ENCODE peak calls at places on chromosomes 1 and 21, in five cellular contexts. X is IMR-90, I is neuronal stem cell, M is H1, F is trophoblast cell. T is an unnamed sample.

GRCh38 chr1:240888039-240888786 is 276.3 kb upstream of the GREM2 start:
- DNase-seq in M (peak), F (peak), X (no peak), I (peak), T (no peak)

GRCh38 chr1:1421907-1422464 is 910 bp upstream of the ANKRD65 start:
- DNase-seq in M (no peak), X (no peak), I (no peak), F (no peak), T (no peak)

GRCh38 chr1:118360817-118361216 is 175.8 kb upstream of the SPAG17 start:
- DNase-seq in F (no peak), I (no peak), M (no peak), X (peak), T (no peak)

GRCh38 chr1:116433283-116434257 is 60.5 kb downstream of the ATP1A1 start:
- DNase-seq in I (no peak), F (peak), X (peak), M (no peak), T (no peak)

GRCh38 chr1:39576016-39576657 is 453 bp downstream of the PABPC4 start:
- DNase-seq in M (no peak), I (peak), X (no peak), F (peak), T (peak)

GRCh38 chr21:42343556-42343955 is 7.2 kb downstream of the TFF2 start:
- DNase-seq in X (no peak), I (no peak), F (no peak), M (no peak), T (no peak)

GRCh38 chr1:204841798-204842197 is 28.9 kb upstream of the NFASC start:
- DNase-seq in F (no peak), X (no peak), I (no peak), M (no peak), T (no peak)

GRCh38 chr1:95179205-95180001 is 54.6 kb upstream of the RWDD3 start:
- DNase-seq in F (no peak), X (no peak), M (no peak), I (no peak), T (peak)

GRCh38 chr1:6460349-6461236 is 5.4 kb downstream of the TNFRSF25 start:
- DNase-seq in X (no peak), F (no peak), I (no peak), M (no peak), T (no peak)

GRCh38 chr1:63949965-63950364 is 176.1 kb downstream of the ROR1 start:
- DNase-seq in F (no peak), X (no peak), M (no peak), I (no peak), T (peak)

GRCh38 chr1:108556501-108556900 is 3.4 kb upstream of the EEIG2 start:
- DNase-seq in M (no peak), I (no peak), F (no peak), X (no peak), T (no peak)

GRCh38 chr1:216805233-216805632 is 82.0 kb upstream of the ESRRG start:
- DNase-seq in M (no peak), X (peak), F (no peak), I (no peak), T (no peak)

GRCh38 chr21:16426936-16427335 is 697.2 kb downstream of the USP25 start:
- DNase-seq in X (no peak), F (no peak), I (no peak), M (no peak), T (no peak)

GRCh38 chr21:16424331-16424749 is 694.6 kb downstream of the USP25 start:
- DNase-seq in M (no peak), X (no peak), F (no peak), I (no peak), T (no peak)

GRCh38 chr21:16425297-16425696 is 695.5 kb downstream of the USP25 start:
- DNase-seq in X (no peak), I (no peak), F (no peak), M (no peak), T (no peak)

GRCh38 chr21:16422702-16423101 is 692.9 kb downstream of the USP25 start:
- DNase-seq in F (no peak), M (no peak), I (no peak), X (no peak), T (no peak)

DNA sequence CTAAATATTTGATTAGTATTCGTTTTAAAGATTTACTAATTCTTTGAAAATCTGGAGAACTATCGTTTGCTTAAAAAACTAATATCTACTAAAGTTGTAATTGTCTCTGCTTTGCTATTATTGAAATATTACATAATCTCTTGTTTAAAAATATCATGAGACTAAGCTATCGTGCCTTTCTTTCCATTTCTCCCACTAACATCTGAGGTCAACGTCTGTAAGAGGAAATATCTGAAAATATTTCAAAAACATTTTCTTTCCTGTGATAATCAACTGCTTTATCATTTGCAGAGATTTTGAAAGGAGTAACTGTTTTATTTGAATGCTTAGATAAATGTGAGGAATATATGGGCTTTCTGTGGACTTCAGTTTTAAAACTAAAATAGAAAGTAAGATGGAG is 694.1 kb downstream of the USP25 start:
- DNase-seq in M (no peak), I (no peak), X (no peak), F (no peak), T (no peak)
- H3K4me3 ChIP-seq in M (no peak), I (no peak), X (no peak), F (no peak), T (no peak)

GRCh38 chr1:218584418-218585155 is 239.5 kb downstream of the TGFB2 start:
- DNase-seq in F (no peak), I (no peak), M (no peak), X (peak), T (peak)
- H3K18ac ChIP-seq in F (no peak), I (no peak), M (no peak), X (no peak), T (no peak)

GRCh38 chr21:17858764-17859163 is 39.6 kb upstream of the C21orf91 start:
- DNase-seq in M (no peak), I (peak), X (no peak), F (no peak), T (no peak)
- H2AFZ ChIP-seq in M (no peak), I (no peak), X (no peak), F (no peak), T (no peak)

DNA sequence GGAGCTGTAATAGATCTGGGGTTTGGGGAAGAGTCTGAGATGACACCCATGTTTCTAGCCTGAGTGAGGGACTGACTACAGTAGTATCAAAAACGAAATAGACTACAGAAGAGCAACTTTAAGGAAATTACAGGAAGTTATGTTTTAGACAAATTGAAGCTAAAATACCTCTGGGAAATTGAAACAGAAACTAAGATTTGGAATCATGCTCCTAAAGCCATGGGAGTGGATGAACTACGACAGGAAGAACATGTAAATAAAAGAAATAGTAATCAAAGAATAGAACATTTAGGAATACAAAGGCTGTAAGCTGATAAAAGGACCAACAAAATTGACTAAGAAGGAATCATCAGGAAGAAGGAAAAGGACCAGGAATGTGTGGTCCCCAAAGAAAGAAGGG is 68.9 kb downstream of the KIAA0319L start:
- DNase-seq in F (no peak), I (no peak), M (no peak), X (peak), T (peak)
- H3K4me3 ChIP-seq in F (no peak), I (no peak), M (no peak), X (no peak), T (no peak)